ENCODE peak calls at places on chromosomes 2 and 18, in five cellular contexts. L is sigmoid colon, P is vagina, C is K562, M is transverse colon. Y is an unnamed sample.

GRCh38 chr2:113079123-113079522 is 11.4 kb downstream of the IL1F10 start:
- DNase-seq in L (no peak), P (no peak), C (no peak), M (no peak), Y (no peak)

GRCh38 chr18:79402977-79403722 is 7.4 kb downstream of the NFATC1 start:
- DNase-seq in L (peak; percentile 89), P (no peak), C (no peak), M (peak; percentile 42), Y (peak; percentile 91)

GRCh38 chr2:240068193-240068592 is 14.9 kb upstream of the OR6B3 start:
- DNase-seq in L (no peak), P (no peak), C (no peak), M (no peak), Y (no peak)

GRCh38 chr2:135948642-135949355 is 36.6 kb downstream of the DARS1 start:
- DNase-seq in L (no peak), P (no peak), C (peak; percentile 18), M (no peak), Y (no peak)

GRCh38 chr18:54608008-54608642 is 17.1 kb downstream of the DYNAP start:
- DNase-seq in L (no peak), P (no peak), C (no peak), M (no peak), Y (no peak)

GRCh38 chr2:207473203-207473865 is 56.4 kb upstream of the CREB1 start:
- DNase-seq in L (no peak), P (no peak), C (no peak), M (no peak), Y (no peak)

GRCh38 chr18:3832211-3832610 is 382.2 kb downstream of the TGIF1 start:
- DNase-seq in L (no peak), P (no peak), C (no peak), M (no peak), Y (no peak)

GRCh38 chr2:170266358-170266757 is 88.4 kb downstream of the MYO3B start:
- DNase-seq in L (no peak), P (no peak), C (no peak), M (no peak), Y (no peak)

GRCh38 chr2:18432999-18433398 is 127.5 kb downstream of the RDH14 start:
- DNase-seq in L (peak; percentile 71), P (no peak), C (no peak), M (no peak), Y (no peak)

GRCh38 chr2:212736327-212736726 is 197.7 kb upstream of the ERBB4 start:
- DNase-seq in L (no peak), P (no peak), C (no peak), M (no peak), Y (no peak)

GRCh38 chr2:200747668-200748618 is 63.8 kb upstream of the BZW1 start:
- DNase-seq in L (no peak), P (no peak), C (no peak), M (no peak), Y (no peak)

DNA sequence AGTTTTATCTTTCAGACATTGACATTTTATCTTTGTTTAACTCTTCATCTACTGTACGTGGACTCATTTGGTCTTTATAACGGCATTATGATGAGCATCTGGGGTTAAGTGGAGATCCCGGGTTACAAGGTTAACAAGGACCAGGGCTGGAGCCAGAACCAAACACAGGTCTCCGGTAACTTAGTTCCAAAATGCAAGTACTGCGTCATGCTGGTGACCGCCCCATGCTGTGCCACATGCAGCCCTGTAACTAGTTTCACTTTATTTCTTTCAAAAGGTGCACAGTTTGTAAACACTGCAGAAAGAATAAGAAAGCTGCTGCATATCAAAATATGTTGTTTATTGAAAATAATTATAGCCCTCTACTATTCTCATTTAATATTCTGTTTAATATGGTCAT is 3.1 kb downstream of the SLC5A7 start:
- DNase-seq in L (no peak), P (no peak), C (no peak), M (no peak), Y (no peak)
- TF ChIP-seq POLR2AphosphoS5 in L (no peak), P (no peak), C (no peak), M (no peak), Y (no peak)

DNA sequence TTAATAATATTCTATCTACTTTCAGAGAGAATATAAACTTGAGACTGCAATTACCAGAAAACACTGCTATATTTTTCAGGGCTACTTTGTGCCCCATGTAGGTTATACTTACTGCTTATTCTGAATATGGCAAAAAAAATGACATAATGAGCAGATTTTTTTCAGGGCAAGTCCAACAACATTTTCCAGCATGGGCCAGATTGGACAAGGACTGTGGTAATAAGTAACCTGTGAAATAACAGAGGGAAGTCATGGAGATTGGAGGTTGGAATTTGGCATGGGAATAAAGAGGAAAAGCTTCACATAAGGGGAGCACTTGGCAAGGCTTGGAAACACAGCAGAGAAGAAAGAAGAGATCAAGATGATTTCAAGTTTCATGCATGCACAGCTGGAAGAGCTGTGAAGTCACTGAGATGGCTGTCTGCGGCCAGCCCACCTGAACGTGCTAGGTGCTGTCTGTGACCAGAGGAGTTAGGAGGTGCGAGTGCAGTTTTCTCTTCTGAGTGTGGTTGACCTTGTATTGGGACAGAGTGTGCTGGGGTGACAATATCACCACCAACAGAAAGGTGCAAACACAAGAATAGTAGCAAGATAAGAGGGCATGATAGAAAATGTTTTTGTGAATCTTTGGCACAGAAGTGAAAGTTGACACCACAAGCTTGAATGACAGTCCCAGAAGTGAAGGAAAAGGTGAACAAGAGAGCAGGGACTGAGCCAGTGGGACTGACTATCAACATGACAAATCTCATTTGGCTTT is 71.1 kb upstream of the DSC1 start:
- DNase-seq in L (no peak), P (no peak), C (no peak), M (no peak), Y (no peak)
- H3K27ac ChIP-seq in L (no peak overlapping the region), P (no peak overlapping the region), C (no peak overlapping the region), M (peak overlapping the region; percentile 67), Y (no peak overlapping the region)

GRCh38 chr2:74423226-74424095 is 1.9 kb downstream of the WDR54 start:
- DNase-seq in L (peak; percentile 64), P (no peak), C (no peak), M (no peak), Y (no peak)

GRCh38 chr2:74420006-74420405 is 1.4 kb downstream of the C2orf81 start:
- DNase-seq in L (no peak), P (no peak), C (no peak), M (no peak), Y (no peak)

GRCh38 chr2:74419345-74419744 is 2.1 kb downstream of the C2orf81 start:
- DNase-seq in L (no peak), P (no peak), C (no peak), M (no peak), Y (no peak)

GRCh38 chr2:74424139-74424992 is 2.8 kb downstream of the WDR54 start:
- DNase-seq in L (peak; percentile 24), P (no peak), C (no peak), M (no peak), Y (peak; percentile 14)

DNA sequence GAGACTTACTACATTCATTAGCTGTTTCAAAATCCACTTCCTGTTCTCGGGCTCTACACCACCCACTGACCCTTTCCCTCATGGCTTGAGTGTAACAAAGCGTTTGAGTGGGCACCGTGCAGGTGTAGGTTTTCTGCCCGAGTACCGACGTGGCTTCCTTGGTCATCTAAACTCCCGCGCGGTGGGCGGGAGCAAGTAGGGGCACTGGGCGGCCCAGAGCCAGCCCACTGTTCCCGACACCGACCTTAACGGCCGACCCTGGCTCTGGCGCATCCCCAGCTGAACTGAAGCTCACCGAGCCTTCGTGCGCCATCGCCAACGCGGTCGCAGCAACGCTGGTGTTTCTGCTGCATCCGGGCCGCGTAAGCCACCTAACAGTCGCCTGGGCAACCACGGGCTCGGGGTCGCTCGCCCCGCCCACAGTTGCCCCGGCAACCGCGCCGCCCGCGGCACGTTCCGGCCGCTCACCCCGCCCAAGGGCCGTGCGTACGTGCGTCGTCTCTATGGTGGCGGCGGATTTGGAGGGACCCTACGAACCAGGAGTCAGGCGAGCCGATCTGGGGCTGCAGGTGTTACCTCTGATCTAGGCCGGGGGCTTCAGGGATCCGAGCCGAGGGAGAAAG is at the start of the genes C2orf81 and WDR54:
- DNase-seq in L (peak; percentile 92), P (no peak), C (peak; percentile 96), M (peak; percentile 91), Y (peak; percentile 98)
- TF ChIP-seq POLR2A in L (no peak), P (no peak), C (no peak), M (peak; percentile 43), Y (peak; percentile 70)

GRCh38 chr2:237673130-237673921 is 45.9 kb downstream of the LRRFIP1 start:
- DNase-seq in L (peak; percentile 79), P (no peak), C (peak; percentile 46), M (peak; percentile 75), Y (peak; percentile 96)
- TF ChIP-seq POLR2AphosphoS5 in L (peak; percentile 9), P (peak; percentile 64), C (no peak), M (peak; percentile 22), Y (peak; percentile 81)

GRCh38 chr2:98731709-98732349 is 897 bp upstream of the MGAT4A start:
- DNase-seq in L (no peak), P (no peak), C (no peak), M (peak; percentile 59), Y (no peak)
- H3K27ac ChIP-seq in L (peak overlapping the region; percentile 92), P (peak overlapping the region; percentile 82), C (no peak overlapping the region), M (peak overlapping the region; percentile 99), Y (peak overlapping the region; percentile 96)

GRCh38 chr2:101697124-101697793 is at the start of gene MAP4K4:
- DNase-seq in L (peak; percentile 92), P (no peak), C (peak; percentile 83), M (peak; percentile 78), Y (peak; percentile 95)
- TF ChIP-seq POLR2A in L (no peak), P (no peak), C (peak; percentile 61), M (peak; percentile 8), Y (no peak)

GRCh38 chr18:31819106-31819924 is 58.6 kb upstream of the SLC25A52 start:
- DNase-seq in L (no peak), P (no peak), C (peak; percentile 17), M (no peak), Y (no peak)
- TF ChIP-seq POLR2AphosphoS5 in L (no peak), P (no peak), C (no peak), M (no peak), Y (no peak)

GRCh38 chr2:96308248-96308647 is 2.9 kb upstream of the SNRNP200 start:
- DNase-seq in L (no peak), P (no peak), C (no peak), M (no peak), Y (no peak)

GRCh38 chr2:96305979-96306308 is 598 bp upstream of the SNRNP200 start:
- DNase-seq in L (no peak), P (no peak), C (no peak), M (peak; percentile 17), Y (peak; percentile 79)

GRCh38 chr2:96305091-96305978 is at the start of gene SNRNP200:
- DNase-seq in L (peak; percentile 93), P (no peak), C (peak; percentile 91), M (peak; percentile 93), Y (peak; percentile 96)

GRCh38 chr2:96304606-96305005 is 740 bp downstream of the SNRNP200 start:
- DNase-seq in L (no peak), P (no peak), C (no peak), M (no peak), Y (no peak)

GRCh38 chr2:96306370-96306769 is 1.0 kb upstream of the SNRNP200 start:
- DNase-seq in L (no peak), P (no peak), C (no peak), M (no peak), Y (no peak)
- H3K27ac ChIP-seq in L (no peak overlapping the region), P (peak overlapping the region; percentile 80), C (peak overlapping the region; percentile 91), M (peak overlapping the region; percentile 89), Y (peak overlapping the region; percentile 90)

Y was measured in spleen.